ENCODE peak calls at places on chromosomes 12 and 14, in six cellular contexts. Z is NCI-H446, H is HuH-7.5, E is RCC 7860, X is EL, J is activated gamma-delta T cell treated with Interleukin-2 at 50 U/mL for 16 hours. O is an unnamed sample.

GRCh38 chr14:84465890-84466289 is 1064.1 kb upstream of the FLRT2 start:
- DNase-seq in H (no peak), E (no peak), Z (no peak), X (no peak), J (no peak), O (no peak)

GRCh38 chr12:93883436-93884154 is 206.4 kb downstream of the CRADD start:
- DNase-seq in H (no peak), J (no peak), X (peak), E (peak), Z (no peak), O (no peak)

GRCh38 chr14:88841741-88842140 is 17.3 kb downstream of the TTC8 start:
- DNase-seq in X (peak), H (no peak), E (no peak), J (no peak), Z (no peak), O (no peak)

GRCh38 chr14:104221071-104221625 is 82.8 kb downstream of the KIF26A start:
- DNase-seq in H (no peak), X (no peak), J (no peak), E (no peak), Z (peak), O (no peak)

GRCh38 chr12:15728118-15728598 is 61.0 kb downstream of the EPS8 start:
- DNase-seq in X (peak), E (peak), H (no peak), Z (no peak), J (no peak), O (no peak)

GRCh38 chr12:6069452-6070093 is 54.9 kb downstream of the VWF start:
- DNase-seq in H (no peak), J (no peak), X (peak), E (no peak), Z (no peak), O (no peak)

GRCh38 chr14:30768791-30769190 is 105.6 kb upstream of the COCH start:
- DNase-seq in H (no peak), J (no peak), X (no peak), E (no peak), Z (no peak), O (no peak)

GRCh38 chr12:41185946-41186345 is 2.2 kb upstream of the PDZRN4 start:
- DNase-seq in X (no peak), E (no peak), Z (no peak), J (no peak), H (no peak), O (no peak)

GRCh38 chr12:46572644-46573630 is 200.4 kb upstream of the SLC38A2 start:
- DNase-seq in J (no peak), H (no peak), Z (no peak), X (no peak), E (no peak), O (no peak)

GRCh38 chr12:124162151-124163110 is 132.5 kb upstream of the RFLNA start:
- DNase-seq in E (no peak), Z (no peak), X (no peak), H (no peak), J (no peak), O (no peak)

GRCh38 chr12:69755302-69755701 is 16.6 kb downstream of the RAB3IP start:
- DNase-seq in H (no peak), Z (no peak), J (no peak), X (no peak), E (no peak), O (no peak)

GRCh38 chr14:64294672-64295413 is 672 bp upstream of the ESR2 start:
- DNase-seq in X (peak), J (peak), E (no peak), Z (peak), H (peak), O (no peak)

GRCh38 chr12:111444706-111445310 is 39.1 kb downstream of the SH2B3 start:
- DNase-seq in E (no peak), X (no peak), H (no peak), J (peak), Z (no peak), O (no peak)